ENCODE peak calls at places on chromosomes 5 and 9, in five cellular contexts. One of them, this sample, is unnamed.

GRCh38 chr5:165244407-165244806 is 1739.0 kb downstream of the MAT2B start:
- DNase-seq in HepG2: no peak
- DNase-seq in K562: no peak
- DNase-seq in GM12878: no peak
- DNase-seq in H1: no peak
- DNase-seq in this sample: no peak

GRCh38 chr5:81265101-81265500 is 32.0 kb downstream of the CKMT2 start:
- DNase-seq in H1: no peak
- DNase-seq in HepG2: no peak
- DNase-seq in K562: no peak
- DNase-seq in GM12878: no peak
- DNase-seq in this sample: no peak

GRCh38 chr9:6414291-6414690 is 1.3 kb downstream of the UHRF2 start:
- DNase-seq in K562: no peak
- DNase-seq in HepG2: no peak
- DNase-seq in H1: no peak
- DNase-seq in GM12878: no peak
- DNase-seq in this sample: no peak

GRCh38 chr5:153711755-153712154 is 221.3 kb downstream of the GRIA1 start:
- DNase-seq in K562: no peak
- DNase-seq in GM12878: no peak
- DNase-seq in H1: no peak
- DNase-seq in HepG2: no peak
- DNase-seq in this sample: no peak

GRCh38 chr5:1814183-1815020 is 13.2 kb downstream of the NDUFS6 start:
- DNase-seq in HepG2: no peak
- DNase-seq in GM12878: no peak
- DNase-seq in K562: no peak
- DNase-seq in H1: no peak
- DNase-seq in this sample: no peak

GRCh38 chr5:109922396-109922995 is 232.8 kb downstream of the MAN2A1 start:
- DNase-seq in K562: no peak
- DNase-seq in HepG2: no peak
- DNase-seq in GM12878: no peak
- DNase-seq in H1: no peak
- DNase-seq in this sample: no peak

GRCh38 chr9:112002131-112002846 is 105.7 kb downstream of the UGCG start:
- DNase-seq in HepG2: no peak
- DNase-seq in GM12878: no peak
- DNase-seq in H1: no peak
- DNase-seq in K562: no peak
- DNase-seq in this sample: no peak

GRCh38 chr5:142884029-142884428 is 113.9 kb downstream of the ARHGAP26 start:
- DNase-seq in H1: no peak
- DNase-seq in K562: no peak
- DNase-seq in GM12878: no peak
- DNase-seq in HepG2: no peak
- DNase-seq in this sample: no peak

GRCh38 chr9:8779478-8779877 is 979.9 kb upstream of the DMAC1 start:
- DNase-seq in H1: no peak
- DNase-seq in GM12878: no peak
- DNase-seq in HepG2: no peak
- DNase-seq in K562: no peak
- DNase-seq in this sample: no peak

GRCh38 chr5:133977858-133978257 is 9.4 kb upstream of the C5orf15 start:
- DNase-seq in HepG2: no peak
- DNase-seq in H1: no peak
- DNase-seq in GM12878: no peak
- DNase-seq in K562: no peak
- DNase-seq in this sample: no peak

GRCh38 chr9:89383030-89383720 is 64.9 kb downstream of the SECISBP2 start:
- DNase-seq in H1: no peak
- DNase-seq in GM12878: no peak
- DNase-seq in K562: no peak
- DNase-seq in HepG2: no peak
- DNase-seq in this sample: no peak

GRCh38 chr9:105245720-105246161 is 1.3 kb downstream of the SLC44A1 start:
- DNase-seq in K562: no peak
- DNase-seq in GM12878: no peak
- DNase-seq in HepG2: no peak
- DNase-seq in H1: no peak
- DNase-seq in this sample: no peak

GRCh38 chr5:173165193-173165988 is 21.1 kb downstream of the BNIP1 start:
- DNase-seq in H1: no peak
- DNase-seq in GM12878: no peak
- DNase-seq in HepG2: no peak
- DNase-seq in K562: no peak
- DNase-seq in this sample: no peak

GRCh38 chr5:10352404-10353240 is 873 bp upstream of the MARCHF6 start:
- DNase-seq in H1: no peak
- DNase-seq in K562: peak; percentile 48
- DNase-seq in HepG2: peak; percentile 23
- DNase-seq in GM12878: peak; percentile 28
- DNase-seq in this sample: peak; percentile 64

GRCh38 chr5:10353241-10354047 is at the start of gene MARCHF6:
- DNase-seq in K562: peak; percentile 91
- DNase-seq in GM12878: peak; percentile 77
- DNase-seq in H1: peak; percentile 86
- DNase-seq in HepG2: peak; percentile 83
- DNase-seq in this sample: peak; percentile 97

GRCh38 chr5:10354048-10354872 is 765 bp downstream of the MARCHF6 start:
- DNase-seq in H1: no peak
- DNase-seq in K562: peak; percentile 69
- DNase-seq in GM12878: no peak
- DNase-seq in HepG2: peak; percentile 53
- DNase-seq in this sample: peak; percentile 53

GRCh38 chr5:10351199-10351881 is 2.2 kb upstream of the MARCHF6 start:
- DNase-seq in GM12878: no peak
- DNase-seq in HepG2: peak; percentile 41
- DNase-seq in K562: peak; percentile 64
- DNase-seq in H1: no peak
- DNase-seq in this sample: no peak

DNA sequence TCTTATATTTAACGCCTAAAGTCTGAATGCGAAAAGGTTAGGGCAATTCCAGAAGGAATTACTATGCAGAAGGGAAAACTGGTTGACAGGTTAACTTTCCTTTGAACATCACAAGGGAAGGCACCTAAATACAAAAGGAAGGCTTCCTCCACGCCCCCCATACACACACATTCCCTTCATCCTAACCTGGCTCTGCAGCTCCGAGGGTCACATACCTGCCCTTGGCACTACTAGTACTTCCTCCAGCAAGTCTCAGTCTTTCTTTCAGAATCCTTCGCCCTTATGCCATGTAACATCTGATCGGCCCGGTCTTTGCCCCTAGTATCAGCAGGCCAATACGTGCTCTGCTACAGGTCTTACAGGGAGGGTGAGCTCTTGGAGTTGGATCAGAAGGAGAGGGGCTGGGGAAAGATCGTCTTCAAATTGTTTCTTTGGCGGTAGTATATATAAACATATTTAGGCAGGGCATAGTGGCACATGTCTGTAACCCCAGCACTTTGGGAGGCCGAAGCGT is 1.6 kb upstream of the MARCHF6 start:
- DNase-seq in GM12878: no peak
- DNase-seq in K562: no peak
- DNase-seq in HepG2: no peak
- DNase-seq in H1: no peak
- DNase-seq in this sample: no peak
- TF ChIP-seq CREB1 in GM12878: no peak
- TF ChIP-seq CREB1 in K562: no peak
- TF ChIP-seq CREB1 in HepG2: no peak
- TF ChIP-seq CREB1 in H1: no peak
- TF ChIP-seq CREB1 in this sample: no peak

GRCh38 chr9:3751125-3751758 is 225.4 kb upstream of the RFX3 start:
- DNase-seq in H1: no peak
- DNase-seq in GM12878: no peak
- DNase-seq in K562: no peak
- DNase-seq in HepG2: peak; percentile 3
- DNase-seq in this sample: peak; percentile 24
- H2AFZ ChIP-seq in H1: peak overlapping the region; percentile 94
- H2AFZ ChIP-seq in GM12878: no peak overlapping the region
- H2AFZ ChIP-seq in K562: no peak overlapping the region
- H2AFZ ChIP-seq in HepG2: no peak overlapping the region
- H2AFZ ChIP-seq in this sample: peak overlapping the region; percentile 1

GRCh38 chr5:167348980-167349379 is 942.5 kb upstream of the WWC1 start:
- DNase-seq in GM12878: no peak
- DNase-seq in K562: no peak
- DNase-seq in H1: no peak
- DNase-seq in HepG2: no peak
- DNase-seq in this sample: no peak
- TF ChIP-seq CREB1 in GM12878: no peak
- TF ChIP-seq CREB1 in K562: no peak
- TF ChIP-seq CREB1 in H1: no peak
- TF ChIP-seq CREB1 in HepG2: no peak
- TF ChIP-seq CREB1 in this sample: no peak

DNA sequence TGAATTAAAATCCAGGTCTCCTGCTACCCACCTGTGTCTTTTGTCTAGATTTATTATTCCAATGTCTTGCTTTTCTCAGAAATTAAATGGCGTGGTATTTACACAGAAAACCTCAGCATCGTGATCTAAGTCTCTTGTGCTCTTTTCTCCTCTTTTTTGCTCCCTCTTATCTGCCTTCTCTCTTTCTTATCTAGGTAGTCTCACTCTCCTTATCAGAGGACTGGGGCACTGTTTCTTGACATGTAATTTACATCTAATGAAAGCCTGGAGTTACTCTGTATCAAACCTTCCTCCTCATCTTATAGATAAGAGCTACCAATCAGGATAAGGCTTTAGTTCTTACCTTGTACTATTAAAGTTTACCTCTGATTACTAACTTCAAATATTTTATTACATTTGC is 933.8 kb downstream of the TLE1 start:
- DNase-seq in HepG2: no peak
- DNase-seq in GM12878: no peak
- DNase-seq in K562: no peak
- DNase-seq in H1: no peak
- DNase-seq in this sample: no peak
- H2AFZ ChIP-seq in HepG2: no peak overlapping the region
- H2AFZ ChIP-seq in GM12878: no peak overlapping the region
- H2AFZ ChIP-seq in K562: no peak overlapping the region
- H2AFZ ChIP-seq in H1: no peak overlapping the region
- H2AFZ ChIP-seq in this sample: peak overlapping the region; percentile 40